ENCODE peak calls at places on chromosomes 7 and 10, in eight cellular contexts. H is HepG2, D is Calu3, T is activated B cell treated with CpG ODN at 0.5 μM for 24 hours, P is fibroblast of lung, J is epithelial cell of esophagus, V is neural crest cell, S is fibroblast of mammary gland. Y is an unnamed sample.
A peak's percentile ranks its signal among the peaks of the same experiment; 100 is the strongest.

GRCh38 chr10:117163061-117163953 is 25.2 kb upstream of the VAX1 start:
- DNase-seq in P (no peak), H (no peak), J (no peak), D (no peak), T (no peak), V (peak; percentile 20), S (no peak), Y (peak; percentile 36)

GRCh38 chr7:37659971-37660370 is 23.6 kb upstream of the GPR141 start:
- DNase-seq in T (no peak), D (no peak), P (no peak), S (no peak), H (no peak), J (no peak), V (no peak), Y (no peak)

GRCh38 chr7:140557809-140558518 is 78.7 kb upstream of the MKRN1 start:
- DNase-seq in V (no peak), D (no peak), J (peak; percentile 48), H (no peak), P (no peak), T (no peak), S (peak; percentile 19), Y (no peak)

GRCh38 chr7:20783716-20784310 is 2.9 kb downstream of the SP8 start:
- DNase-seq in H (no peak), J (peak; percentile 54), T (no peak), V (no peak), P (no peak), D (peak; percentile 73), S (peak; percentile 11), Y (no peak)

GRCh38 chr7:155935005-155935557 is 122.8 kb upstream of the SHH start:
- DNase-seq in J (peak; percentile 23), H (no peak), D (no peak), V (no peak), T (no peak), P (no peak), S (no peak), Y (no peak)

GRCh38 chr7:27139335-27140107 is 4.0 kb downstream of the HOXA5 start:
- DNase-seq in H (no peak), D (no peak), J (no peak), S (no peak), P (no peak), V (no peak), T (no peak), Y (no peak)

GRCh38 chr10:51675088-51675487 is 24.3 kb downstream of the CSTF2T start:
- DNase-seq in T (no peak), J (no peak), H (no peak), P (no peak), V (no peak), D (no peak), S (no peak), Y (no peak)

GRCh38 chr10:125159486-125159931 is 854 bp downstream of the CTBP2 start:
- DNase-seq in V (no peak), P (no peak), S (no peak), J (no peak), D (no peak), H (no peak), T (no peak), Y (no peak)

GRCh38 chr10:32318476-32318896 is 28.5 kb downstream of the EPC1 start:
- DNase-seq in P (peak; percentile 23), D (no peak), T (no peak), S (peak; percentile 80), V (no peak), H (no peak), J (no peak), Y (no peak)

GRCh38 chr7:111089822-111090426 is 1.0 kb upstream of the LRRN3 start:
- DNase-seq in P (peak; percentile 74), D (no peak), J (peak; percentile 63), V (no peak), S (peak; percentile 66), H (peak; percentile 40), T (no peak), Y (no peak)

GRCh38 chr10:117411440-117412428 is 36.5 kb upstream of the PDZD8 start:
- DNase-seq in J (no peak), S (no peak), P (no peak), T (no peak), D (peak; percentile 19), V (no peak), H (no peak), Y (no peak)

GRCh38 chr10:123890761-123891146 is 853 bp downstream of the CPXM2 start:
- DNase-seq in J (no peak), V (no peak), H (no peak), D (no peak), T (no peak), S (no peak), P (no peak), Y (no peak)

GRCh38 chr7:107856806-107857540 is 34.0 kb upstream of the DLD start:
- DNase-seq in H (peak; percentile 67), P (no peak), D (no peak), S (no peak), T (no peak), J (no peak), V (no peak), Y (no peak)

GRCh38 chr10:90650858-90651257 is 207.0 kb downstream of the HTR7 start:
- DNase-seq in T (no peak), J (no peak), P (no peak), V (no peak), S (no peak), D (no peak), H (no peak), Y (no peak)

DNA sequence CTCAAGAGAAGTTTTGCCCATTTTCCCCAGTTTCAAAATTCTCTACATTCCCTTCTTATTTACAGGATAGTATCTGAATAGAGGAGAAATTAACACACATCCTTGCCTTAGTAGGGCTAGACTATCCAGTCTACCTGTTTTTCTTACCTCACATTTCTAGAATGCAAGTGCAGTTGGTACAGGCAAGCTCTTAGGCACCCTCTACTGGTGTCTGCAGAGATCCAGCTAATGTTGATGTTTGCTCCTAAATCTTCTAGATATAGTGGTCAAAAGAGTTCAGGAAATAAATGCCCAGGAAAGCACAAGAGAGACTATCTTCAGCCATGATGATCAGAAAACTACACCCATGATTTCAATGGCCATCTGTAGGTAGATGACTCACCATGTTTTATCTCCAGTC is 205.3 kb downstream of the HTR7 start:
- DNase-seq in J (peak; percentile 58), V (no peak), H (no peak), T (no peak), S (peak; percentile 35), D (no peak), P (peak; percentile 56), Y (no peak)
- TF ChIP-seq CTCF in J (peak; percentile 75), V (no peak), H (peak; percentile 18), T (no peak), S (peak; percentile 51), D (no peak), P (peak; percentile 72), Y (peak; percentile 46)

GRCh38 chr10:122173766-122174435 is 97.2 kb upstream of the BTBD16 start:
- DNase-seq in H (no peak), T (no peak), S (no peak), V (no peak), P (no peak), D (no peak), J (no peak), Y (no peak)

GRCh38 chr10:122173337-122173736 is 97.8 kb upstream of the BTBD16 start:
- DNase-seq in D (no peak), V (no peak), T (no peak), J (no peak), S (no peak), H (no peak), P (no peak), Y (no peak)

GRCh38 chr10:122172311-122173008 is 98.6 kb upstream of the BTBD16 start:
- DNase-seq in D (no peak), P (no peak), T (no peak), V (no peak), J (no peak), H (no peak), S (no peak), Y (no peak)

GRCh38 chr10:122178655-122179054 is 92.4 kb upstream of the BTBD16 start:
- DNase-seq in P (no peak), S (no peak), T (no peak), D (no peak), J (no peak), V (no peak), H (no peak), Y (no peak)

DNA sequence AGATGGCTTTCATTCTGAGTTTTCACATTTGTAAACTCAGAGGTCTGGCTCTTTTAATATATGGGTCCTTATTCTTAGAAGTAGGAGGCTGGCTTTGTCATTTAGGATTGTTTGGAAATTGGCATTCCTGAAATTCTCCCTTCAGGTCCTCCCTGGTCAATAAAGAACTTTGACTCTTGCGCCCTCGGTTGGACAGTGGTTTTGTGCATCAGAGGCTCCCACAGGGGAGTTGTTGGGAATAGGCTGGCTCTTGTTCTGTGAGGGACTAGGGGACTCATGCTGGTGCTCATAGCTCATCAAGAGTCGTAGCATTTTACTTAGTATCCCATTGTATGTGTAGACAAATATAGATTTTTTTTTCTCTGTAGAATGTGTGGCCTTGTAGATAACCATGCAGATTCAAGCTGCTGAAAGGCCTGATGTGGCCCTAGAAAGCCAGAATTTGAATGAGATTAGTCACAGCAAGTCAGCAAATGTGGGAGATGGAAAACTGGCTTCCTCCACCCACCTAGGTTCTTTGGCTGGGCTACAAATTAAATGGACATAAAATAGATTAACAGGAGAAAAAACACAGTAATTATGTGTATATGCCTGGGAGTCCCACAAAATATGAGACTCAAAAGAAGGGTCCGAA is 94.7 kb upstream of the BTBD16 start:
- DNase-seq in T (no peak), S (peak; percentile 25), V (no peak), P (no peak), H (peak; percentile 92), J (no peak), D (no peak), Y (no peak)
- TF ChIP-seq CTCF in T (no peak), S (no peak), V (no peak), P (no peak), H (peak; percentile 71), J (no peak), D (no peak), Y (no peak)

DNA sequence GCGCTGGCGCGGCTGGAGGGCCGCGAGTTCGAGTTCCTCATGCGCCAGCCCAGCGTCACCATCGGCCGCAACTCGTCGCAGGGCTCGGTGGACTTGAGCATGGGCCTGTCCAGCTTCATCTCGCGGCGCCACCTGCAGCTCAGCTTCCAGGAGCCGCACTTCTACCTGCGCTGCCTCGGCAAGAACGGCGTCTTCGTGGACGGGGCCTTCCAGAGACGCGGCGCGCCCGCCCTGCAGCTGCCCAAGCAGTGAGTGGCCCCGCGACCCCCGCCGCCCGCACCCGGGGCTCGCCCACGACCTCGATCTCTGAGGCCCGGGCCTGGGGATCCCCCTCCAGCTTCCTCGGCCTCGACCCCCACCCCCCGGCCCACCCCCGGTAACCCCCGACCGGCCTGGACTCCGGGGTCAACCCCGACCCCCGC is 537 bp downstream of the FOXK1 start:
- DNase-seq in H (no peak), P (peak; percentile 55), S (no peak), D (peak; percentile 62), J (peak; percentile 74), T (peak; percentile 41), V (no peak), Y (no peak)
- TF ChIP-seq CTCF in H (peak; percentile 44), P (no peak), S (no peak), D (no peak), J (no peak), T (no peak), V (no peak), Y (no peak)

DNA sequence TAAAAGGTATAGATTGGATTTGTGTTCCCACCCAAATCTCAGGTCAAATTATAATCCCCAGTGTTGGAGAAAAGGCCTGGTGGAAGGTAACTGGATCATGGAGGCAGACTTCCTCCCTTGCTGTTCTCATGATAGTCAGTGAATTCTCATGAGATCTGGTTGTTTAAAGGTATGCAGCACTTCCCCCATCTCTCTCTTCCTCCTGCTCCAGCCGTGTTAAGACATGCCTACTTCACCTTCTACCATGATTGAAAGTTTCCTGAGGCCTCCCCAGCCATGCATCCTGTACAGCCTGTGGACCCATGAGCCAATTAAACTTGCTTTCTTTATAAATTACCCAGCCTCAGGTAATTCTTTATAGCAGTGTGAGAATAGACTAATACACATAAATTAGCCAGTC is 39.1 kb downstream of the HTR7 start:
- DNase-seq in J (peak; percentile 71), P (no peak), H (no peak), S (no peak), V (no peak), T (no peak), D (no peak), Y (no peak)
- TF ChIP-seq CTCF in J (no peak), P (no peak), H (no peak), S (no peak), V (no peak), T (no peak), D (no peak), Y (no peak)

Y was measured in progenitor cell of endocrine pancreas.